ENCODE peak calls at places on chromosomes 6 and 20, in six cellular contexts. One of them, this sample, is unnamed.
A peak's percentile ranks its signal among the peaks of the same experiment; 100 is the strongest.

GRCh38 chr6:69122407-69122773 is 487.3 kb downstream of the ADGRB3 start:
- DNase-seq in naive thymus-derived CD4-positive, alpha-beta T cell: no peak
- DNase-seq in WTC11: no peak
- DNase-seq in NB4: no peak
- DNase-seq in epithelial cell of prostate: no peak
- DNase-seq in RCC 7860: no peak
- DNase-seq in this sample: no peak

GRCh38 chr6:15268130-15268908 is 22.4 kb downstream of the JARID2 start:
- DNase-seq in RCC 7860: no peak
- DNase-seq in WTC11: peak; percentile 33
- DNase-seq in naive thymus-derived CD4-positive, alpha-beta T cell: no peak
- DNase-seq in NB4: no peak
- DNase-seq in epithelial cell of prostate: no peak
- DNase-seq in this sample: no peak

GRCh38 chr6:109472132-109472995 is 10.7 kb downstream of the ZBTB24 start:
- DNase-seq in epithelial cell of prostate: no peak
- DNase-seq in NB4: no peak
- DNase-seq in WTC11: no peak
- DNase-seq in naive thymus-derived CD4-positive, alpha-beta T cell: no peak
- DNase-seq in RCC 7860: no peak
- DNase-seq in this sample: peak; percentile 56

GRCh38 chr6:41072836-41073202 is at the start of gene NFYA:
- DNase-seq in RCC 7860: no peak
- DNase-seq in naive thymus-derived CD4-positive, alpha-beta T cell: no peak
- DNase-seq in WTC11: peak; percentile 100
- DNase-seq in NB4: no peak
- DNase-seq in epithelial cell of prostate: no peak
- DNase-seq in this sample: peak; percentile 98

GRCh38 chr20:39829713-39830112 is 859.3 kb downstream of the MAFB start:
- DNase-seq in WTC11: no peak
- DNase-seq in epithelial cell of prostate: no peak
- DNase-seq in NB4: peak; percentile 11
- DNase-seq in RCC 7860: no peak
- DNase-seq in naive thymus-derived CD4-positive, alpha-beta T cell: no peak
- DNase-seq in this sample: peak; percentile 47

GRCh38 chr6:63509652-63510352 is 62.5 kb upstream of the LOC128125822 start:
- DNase-seq in RCC 7860: no peak
- DNase-seq in WTC11: no peak
- DNase-seq in naive thymus-derived CD4-positive, alpha-beta T cell: no peak
- DNase-seq in NB4: no peak
- DNase-seq in epithelial cell of prostate: no peak
- DNase-seq in this sample: no peak

GRCh38 chr20:57291003-57291402 is 24.6 kb upstream of the BMP7 start:
- DNase-seq in naive thymus-derived CD4-positive, alpha-beta T cell: no peak
- DNase-seq in NB4: no peak
- DNase-seq in WTC11: peak; percentile 66
- DNase-seq in epithelial cell of prostate: no peak
- DNase-seq in RCC 7860: no peak
- DNase-seq in this sample: no peak

GRCh38 chr6:169944415-169944814 is 193.0 kb downstream of the ERMARD start:
- DNase-seq in epithelial cell of prostate: no peak
- DNase-seq in WTC11: no peak
- DNase-seq in naive thymus-derived CD4-positive, alpha-beta T cell: no peak
- DNase-seq in RCC 7860: no peak
- DNase-seq in NB4: no peak
- DNase-seq in this sample: no peak

GRCh38 chr6:113824411-113824810 is 32.7 kb upstream of the MARCKS start:
- DNase-seq in WTC11: no peak
- DNase-seq in NB4: no peak
- DNase-seq in naive thymus-derived CD4-positive, alpha-beta T cell: no peak
- DNase-seq in epithelial cell of prostate: no peak
- DNase-seq in RCC 7860: no peak
- DNase-seq in this sample: no peak